ENCODE peak calls at places on chromosomes 12 and 14, in eight cellular contexts. G, E, T, V, Q, L, R and C are unnamed samples.

GRCh38 chr14:61703342-61704129 is 8.2 kb downstream of the HIF1A start:
- DNase-seq in G (no peak), E (no peak), T (no peak), V (no peak), Q (no peak), L (no peak), R (no peak), C (no peak)

GRCh38 chr14:63705561-63706070 is 22.2 kb downstream of the SGPP1 start:
- DNase-seq in G (no peak), E (no peak), T (no peak), V (no peak), Q (no peak), L (no peak), R (no peak), C (no peak)

GRCh38 chr12:6392499-6392898 is 8.5 kb downstream of the LTBR start:
- DNase-seq in G (no peak), E (no peak), T (no peak), V (no peak), Q (no peak), L (no peak), R (no peak), C (no peak)

GRCh38 chr12:111304642-111305071 is 64.2 kb downstream of the PHETA1 start:
- DNase-seq in G (peak), E (peak), T (peak), V (no peak), Q (no peak), L (no peak), R (no peak), C (no peak)

GRCh38 chr14:77926942-77927341 is 127.0 kb downstream of the ADCK1 start:
- DNase-seq in G (no peak), E (no peak), T (no peak), V (no peak), Q (no peak), L (no peak), R (no peak), C (no peak)

GRCh38 chr14:84937044-84937443 is 592.9 kb upstream of the FLRT2 start:
- DNase-seq in G (no peak), E (no peak), T (no peak), V (no peak), Q (no peak), L (no peak), R (no peak), C (no peak)

GRCh38 chr12:16555630-16556029 is 50.3 kb downstream of the LMO3 start:
- DNase-seq in G (no peak), E (peak), T (no peak), V (peak), Q (no peak), L (no peak), R (no peak), C (no peak)

GRCh38 chr12:44034916-44035315 is 199.0 kb downstream of the TMEM117 start:
- DNase-seq in G (no peak), E (no peak), T (no peak), V (no peak), Q (no peak), L (no peak), R (no peak), C (no peak)

GRCh38 chr12:130666645-130667044 is 49.5 kb downstream of the RIMBP2 start:
- DNase-seq in G (no peak), E (no peak), T (no peak), V (no peak), Q (no peak), L (no peak), R (no peak), C (no peak)

GRCh38 chr14:63777024-63777423 is 49.2 kb upstream of the SGPP1 start:
- DNase-seq in G (peak), E (peak), T (no peak), V (no peak), Q (peak), L (no peak), R (peak), C (no peak)

GRCh38 chr12:110373025-110373876 is 30.3 kb downstream of the ANAPC7 start:
- DNase-seq in G (no peak), E (no peak), T (no peak), V (no peak), Q (no peak), L (no peak), R (no peak), C (no peak)

GRCh38 chr14:20460458-20461229 is 590 bp downstream of the PIP4P1 start:
- DNase-seq in G (no peak), E (no peak), T (no peak), V (no peak), Q (no peak), L (peak), R (no peak), C (no peak)

GRCh38 chr12:108170164-108170563 is 41.1 kb downstream of the WSCD2 start:
- DNase-seq in G (no peak), E (no peak), T (no peak), V (no peak), Q (no peak), L (no peak), R (no peak), C (no peak)

GRCh38 chr14:95237956-95238355 is 80.6 kb upstream of the DICER1 start:
- DNase-seq in G (no peak), E (no peak), T (no peak), V (no peak), Q (no peak), L (no peak), R (no peak), C (no peak)

GRCh38 chr14:32329146-32329545 is at the start of gene AKAP6:
- DNase-seq in G (no peak), E (no peak), T (no peak), V (no peak), Q (no peak), L (no peak), R (no peak), C (no peak)

GRCh38 chr14:57382283-57382682 is 8.1 kb upstream of the NAA30 start:
- DNase-seq in G (no peak), E (peak), T (no peak), V (peak), Q (peak), L (no peak), R (peak), C (no peak)

GRCh38 chr14:55073856-55074255 is 22.4 kb downstream of the MAPK1IP1L start:
- DNase-seq in G (no peak), E (peak), T (no peak), V (no peak), Q (no peak), L (no peak), R (peak), C (no peak)

GRCh38 chr12:85740190-85740589 is 96.0 kb downstream of the RASSF9 start:
- DNase-seq in G (no peak), E (peak), T (no peak), V (no peak), Q (peak), L (no peak), R (no peak), C (no peak)

GRCh38 chr12:6873094-6874006 is at the start of gene SPSB2:
- DNase-seq in G (peak), E (peak), T (peak), V (peak), Q (peak), L (peak), R (peak), C (peak)

GRCh38 chr14:22469541-22470303 is 119.3 kb downstream of the DAD1 start:
- DNase-seq in G (no peak), E (no peak), T (no peak), V (no peak), Q (no peak), L (no peak), R (no peak), C (no peak)

GRCh38 chr12:1205512-1206060 is 214.6 kb downstream of the ERC1 start:
- DNase-seq in G (no peak), E (peak), T (no peak), V (no peak), Q (no peak), L (no peak), R (peak), C (no peak)

GRCh38 chr14:21528381-21529348 is 2.5 kb upstream of the SALL2 start:
- DNase-seq in G (no peak), E (peak), T (no peak), V (no peak), Q (no peak), L (no peak), R (no peak), C (no peak)

GRCh38 chr12:93741741-93742085 is 64.5 kb downstream of the CRADD start:
- DNase-seq in G (no peak), E (peak), T (no peak), V (no peak), Q (no peak), L (no peak), R (peak), C (no peak)

GRCh38 chr12:26239508-26240328 is 44.3 kb downstream of the SSPN start:
- DNase-seq in G (peak), E (peak), T (no peak), V (peak), Q (peak), L (no peak), R (peak), C (no peak)

GRCh38 chr12:34605510-34605887 is 583.2 kb downstream of the ALG10 start:
- DNase-seq in G (no peak), E (no peak), T (no peak), V (no peak), Q (no peak), L (no peak), R (no peak), C (no peak)

GRCh38 chr12:25977047-25977446 is 18.6 kb downstream of the RASSF8 start:
- DNase-seq in G (no peak), E (peak), T (no peak), V (no peak), Q (no peak), L (no peak), R (peak), C (no peak)

GRCh38 chr14:81269100-81269978 is 48.6 kb upstream of the GTF2A1 start:
- DNase-seq in G (peak), E (peak), T (no peak), V (peak), Q (no peak), L (no peak), R (peak), C (peak)

GRCh38 chr14:30875788-30876053 is 1.4 kb downstream of the COCH start:
- DNase-seq in G (no peak), E (no peak), T (no peak), V (no peak), Q (no peak), L (no peak), R (no peak), C (no peak)

GRCh38 chr14:101225116-101225728 is 321.7 kb upstream of the RTL1 start:
- DNase-seq in G (no peak), E (no peak), T (no peak), V (no peak), Q (no peak), L (no peak), R (no peak), C (no peak)

GRCh38 chr14:101824339-101824727 is 62.8 kb downstream of the PPP2R5C start:
- DNase-seq in G (no peak), E (no peak), T (no peak), V (no peak), Q (no peak), L (no peak), R (no peak), C (no peak)